ENCODE peak calls at places on chromosomes 16 and 17, in seven cellular contexts. U, Z, T, G, F, Q and R are unnamed samples.

GRCh38 chr16:76729525-76729924 is 452.3 kb downstream of the CNTNAP4 start:
- DNase-seq in T (no peak), Q (peak), F (no peak), U (no peak), G (no peak), Z (peak), R (no peak)

GRCh38 chr17:38705803-38706624 is 941 bp downstream of the MLLT6 start:
- DNase-seq in Z (peak), G (peak), T (peak), U (no peak), F (peak), Q (peak), R (peak)

GRCh38 chr17:40602445-40603443 is 37.5 kb upstream of the CCR7 start:
- DNase-seq in Z (no peak), G (no peak), U (peak), F (no peak), Q (no peak), T (no peak), R (no peak)

GRCh38 chr17:43767053-43767712 is 8.6 kb upstream of the SOST start:
- DNase-seq in Z (no peak), Q (no peak), G (no peak), F (no peak), T (no peak), U (no peak), R (no peak)

GRCh38 chr17:48004973-48005372 is 32.6 kb downstream of the COPZ2 start:
- DNase-seq in G (no peak), Z (no peak), Q (no peak), U (no peak), T (no peak), F (no peak), R (no peak)

GRCh38 chr17:51487947-51488346 is 227.6 kb downstream of the UTP18 start:
- DNase-seq in T (no peak), U (peak), Z (no peak), G (no peak), F (no peak), Q (peak), R (no peak)

GRCh38 chr17:15431201-15431600 is 36.2 kb downstream of the CDRT4 start:
- DNase-seq in U (no peak), Z (no peak), Q (no peak), T (no peak), G (no peak), F (no peak), R (no peak)

GRCh38 chr17:6677158-6677831 is 25.7 kb downstream of the C17orf100 start:
- DNase-seq in U (no peak), Z (peak), F (no peak), Q (no peak), T (no peak), G (no peak), R (peak)

GRCh38 chr17:40564883-40565744 is at the start of gene CCR7:
- DNase-seq in G (no peak), F (no peak), U (peak), Z (no peak), Q (no peak), T (no peak), R (no peak)

GRCh38 chr17:44911133-44912001 is 3.9 kb downstream of the GFAP start:
- DNase-seq in F (peak), Q (no peak), Z (no peak), G (peak), T (peak), U (peak), R (peak)

GRCh38 chr17:48100591-48101011 is 677 bp downstream of the CBX1 start:
- DNase-seq in F (no peak), Z (no peak), G (peak), T (peak), Q (peak), U (no peak), R (no peak)

GRCh38 chr16:22352726-22353125 is 21.7 kb downstream of the CDR2 start:
- DNase-seq in F (no peak), U (no peak), Q (no peak), T (no peak), G (no peak), Z (peak), R (no peak)

GRCh38 chr17:8685396-8685795 is 54.9 kb upstream of the MYH10 start:
- DNase-seq in T (no peak), U (no peak), G (no peak), F (no peak), Z (no peak), Q (no peak), R (no peak)

GRCh38 chr17:5237541-5238016 is 2.9 kb upstream of the SCIMP start:
- DNase-seq in T (peak), U (peak), Z (peak), Q (peak), F (peak), G (peak), R (peak)

GRCh38 chr16:48366165-48367093 is 18.8 kb downstream of the SIAH1 start:
- DNase-seq in T (peak), G (peak), U (peak), Z (peak), Q (peak), F (peak), R (peak)

GRCh38 chr17:74325743-74326379 is at the start of gene KIF19:
- DNase-seq in Q (no peak), G (no peak), T (peak), Z (no peak), F (peak), U (peak), R (peak)

GRCh38 chr16:73737637-73738036 is 559.0 kb upstream of the PSMD7 start:
- DNase-seq in G (no peak), Q (no peak), F (no peak), U (no peak), T (no peak), Z (no peak), R (no peak)

GRCh38 chr17:45256114-45256966 is 5.6 kb downstream of the SPATA32 start:
- DNase-seq in F (no peak), Q (no peak), G (no peak), U (no peak), Z (peak), T (no peak), R (peak)

GRCh38 chr17:11935734-11936406 is 61.4 kb downstream of the ZNF18 start:
- DNase-seq in Q (peak), F (peak), T (peak), Z (peak), G (no peak), U (no peak), R (peak)

GRCh38 chr17:57086069-57086930 is 1.3 kb downstream of the AKAP1 start:
- DNase-seq in T (peak), Q (peak), F (peak), U (peak), Z (peak), G (peak), R (peak)

GRCh38 chr17:79668344-79669250 is 57.7 kb upstream of the RBFOX3 start:
- DNase-seq in U (no peak), Z (no peak), Q (no peak), F (peak), T (no peak), G (no peak), R (no peak)

GRCh38 chr17:43917348-43918025 is 10.2 kb upstream of the MPP2 start:
- DNase-seq in U (peak), Z (peak), T (peak), Q (no peak), F (peak), G (no peak), R (peak)

GRCh38 chr17:44174427-44174826 is 3.9 kb downstream of the ASB16 start:
- DNase-seq in G (no peak), F (no peak), Z (no peak), T (no peak), U (no peak), Q (no peak), R (no peak)

GRCh38 chr16:79066621-79067020 is 533.9 kb downstream of the MAF start:
- DNase-seq in G (no peak), U (no peak), Z (no peak), F (no peak), T (no peak), Q (no peak), R (no peak)

GRCh38 chr16:50169555-50170096 is 16.5 kb downstream of the TENT4B start:
- DNase-seq in T (no peak), G (no peak), Z (no peak), F (no peak), Q (no peak), U (no peak), R (no peak)

GRCh38 chr17:2040942-2041560 is 771 bp upstream of the OVCA2 start:
- DNase-seq in U (no peak), Z (peak), T (no peak), F (no peak), G (no peak), Q (no peak), R (no peak)

GRCh38 chr16:57604177-57604576 is 24.3 kb upstream of the ADGRG1 start:
- DNase-seq in T (no peak), Z (no peak), Q (no peak), F (no peak), G (no peak), U (no peak), R (no peak)

GRCh38 chr17:50292465-50292864 is 18.2 kb downstream of the TMEM92 start:
- DNase-seq in Q (no peak), G (no peak), Z (no peak), T (no peak), U (no peak), F (no peak), R (no peak)

GRCh38 chr16:80019395-80019794 is 418.9 kb upstream of the MAF start:
- DNase-seq in T (no peak), U (no peak), Q (no peak), Z (no peak), F (no peak), G (no peak), R (no peak)

GRCh38 chr17:34703533-34703932 is 124.2 kb downstream of the TMEM132E start:
- DNase-seq in F (no peak), T (peak), Z (peak), U (no peak), Q (peak), G (no peak), R (peak)

GRCh38 chr16:72908362-72908838 is 139.5 kb downstream of the ZFHX3 start:
- DNase-seq in F (no peak), G (no peak), Z (peak), Q (no peak), T (no peak), U (no peak), R (no peak)

GRCh38 chr17:47676510-47676909 is 17.5 kb upstream of the TBKBP1 start:
- DNase-seq in Q (no peak), T (no peak), U (no peak), F (no peak), Z (no peak), G (no peak), R (no peak)

GRCh38 chr17:81339180-81339501 is 44.0 kb upstream of the SLC38A10 start:
- DNase-seq in U (no peak), Z (no peak), Q (no peak), G (no peak), F (no peak), T (no peak), R (no peak)

GRCh38 chr17:38762231-38762630 is 9.7 kb downstream of the PSMB3 start:
- DNase-seq in T (no peak), Z (no peak), F (no peak), U (no peak), G (no peak), Q (no peak), R (no peak)

GRCh38 chr17:75345514-75346167 is 56.4 kb upstream of the SLC25A19 start:
- DNase-seq in F (no peak), Z (no peak), T (no peak), U (no peak), Q (no peak), G (no peak), R (no peak)

GRCh38 chr17:77696720-77697460 is 261.6 kb upstream of the TNRC6C start:
- DNase-seq in U (no peak), Z (no peak), F (peak), T (no peak), Q (no peak), G (no peak), R (no peak)

GRCh38 chr17:60599220-60599619 is 773 bp upstream of the PPM1D start:
- DNase-seq in G (no peak), F (no peak), Z (no peak), Q (no peak), U (no peak), T (no peak), R (no peak)

GRCh38 chr16:35557731-35558130 is 2098.3 kb downstream of the TP53TG3F start:
- DNase-seq in T (no peak), Z (no peak), Q (no peak), U (no peak), G (no peak), F (no peak), R (no peak)